ENCODE peak calls at places on chromosomes 1 and 21, in six cellular contexts. One of them, this sample, is unnamed.
A peak's percentile ranks its signal among the peaks of the same experiment; 100 is the strongest.

GRCh38 chr1:204879351-204879750 is 8.7 kb downstream of the NFASC start:
- DNase-seq in pancreas: no peak
- DNase-seq in astrocyte of the cerebellum: no peak
- DNase-seq in lower leg skin: no peak
- DNase-seq in body of pancreas: no peak
- DNase-seq in brain microvascular endothelial cell: no peak
- DNase-seq in this sample: no peak

GRCh38 chr1:77412794-77413530 is 131.1 kb downstream of the AK5 start:
- DNase-seq in body of pancreas: no peak
- DNase-seq in lower leg skin: no peak
- DNase-seq in brain microvascular endothelial cell: no peak
- DNase-seq in pancreas: no peak
- DNase-seq in astrocyte of the cerebellum: no peak
- DNase-seq in this sample: no peak

GRCh38 chr1:20893931-20894330 is 106.8 kb upstream of the HP1BP3 start:
- DNase-seq in pancreas: no peak
- DNase-seq in lower leg skin: no peak
- DNase-seq in body of pancreas: no peak
- DNase-seq in astrocyte of the cerebellum: no peak
- DNase-seq in brain microvascular endothelial cell: no peak
- DNase-seq in this sample: no peak

GRCh38 chr1:84957956-84958355 is 39.0 kb downstream of the MCOLN2 start:
- DNase-seq in pancreas: no peak
- DNase-seq in body of pancreas: no peak
- DNase-seq in astrocyte of the cerebellum: no peak
- DNase-seq in lower leg skin: no peak
- DNase-seq in brain microvascular endothelial cell: no peak
- DNase-seq in this sample: no peak

GRCh38 chr1:161766102-161766981 is at the start of gene ATF6:
- DNase-seq in lower leg skin: peak; percentile 93
- DNase-seq in pancreas: peak; percentile 86
- DNase-seq in brain microvascular endothelial cell: peak; percentile 95
- DNase-seq in astrocyte of the cerebellum: peak; percentile 87
- DNase-seq in body of pancreas: peak; percentile 93
- DNase-seq in this sample: peak; percentile 90

GRCh38 chr1:216841165-216841564 is 117.9 kb upstream of the ESRRG start:
- DNase-seq in astrocyte of the cerebellum: no peak
- DNase-seq in body of pancreas: no peak
- DNase-seq in lower leg skin: no peak
- DNase-seq in pancreas: no peak
- DNase-seq in brain microvascular endothelial cell: no peak
- DNase-seq in this sample: no peak

GRCh38 chr1:151540982-151541377 is 871 bp downstream of the TUFT1 start:
- DNase-seq in pancreas: peak; percentile 39
- DNase-seq in body of pancreas: peak; percentile 31
- DNase-seq in brain microvascular endothelial cell: no peak
- DNase-seq in astrocyte of the cerebellum: no peak
- DNase-seq in lower leg skin: peak; percentile 21
- DNase-seq in this sample: no peak

GRCh38 chr1:182169203-182169602 is 107.7 kb upstream of the ZNF648 start:
- DNase-seq in astrocyte of the cerebellum: no peak
- DNase-seq in body of pancreas: no peak
- DNase-seq in pancreas: no peak
- DNase-seq in lower leg skin: no peak
- DNase-seq in brain microvascular endothelial cell: no peak
- DNase-seq in this sample: no peak

GRCh38 chr21:36576441-36576840 is 96.5 kb upstream of the CLDN14 start:
- DNase-seq in brain microvascular endothelial cell: no peak
- DNase-seq in pancreas: no peak
- DNase-seq in lower leg skin: no peak
- DNase-seq in astrocyte of the cerebellum: no peak
- DNase-seq in body of pancreas: no peak
- DNase-seq in this sample: no peak

GRCh38 chr21:26788783-26789182 is 56.4 kb downstream of the ADAMTS1 start:
- DNase-seq in astrocyte of the cerebellum: no peak
- DNase-seq in pancreas: no peak
- DNase-seq in lower leg skin: no peak
- DNase-seq in body of pancreas: peak; percentile 35
- DNase-seq in brain microvascular endothelial cell: no peak
- DNase-seq in this sample: no peak

GRCh38 chr1:10733967-10734366 is 62.5 kb downstream of the CASZ1 start:
- DNase-seq in astrocyte of the cerebellum: no peak
- DNase-seq in brain microvascular endothelial cell: no peak
- DNase-seq in lower leg skin: no peak
- DNase-seq in pancreas: no peak
- DNase-seq in body of pancreas: no peak
- DNase-seq in this sample: no peak

GRCh38 chr21:38992737-38993136 is 187.0 kb downstream of the ETS2 start:
- DNase-seq in brain microvascular endothelial cell: no peak
- DNase-seq in body of pancreas: no peak
- DNase-seq in pancreas: no peak
- DNase-seq in lower leg skin: no peak
- DNase-seq in astrocyte of the cerebellum: no peak
- DNase-seq in this sample: no peak

GRCh38 chr1:3955196-3955772 is 55.2 kb upstream of the C1orf174 start:
- DNase-seq in astrocyte of the cerebellum: no peak
- DNase-seq in lower leg skin: no peak
- DNase-seq in pancreas: no peak
- DNase-seq in brain microvascular endothelial cell: no peak
- DNase-seq in body of pancreas: no peak
- DNase-seq in this sample: no peak

GRCh38 chr1:8629241-8630091 is 188.0 kb downstream of the RERE start:
- DNase-seq in pancreas: no peak
- DNase-seq in lower leg skin: no peak
- DNase-seq in brain microvascular endothelial cell: no peak
- DNase-seq in astrocyte of the cerebellum: no peak
- DNase-seq in body of pancreas: no peak
- DNase-seq in this sample: peak; percentile 22

GRCh38 chr21:45299864-45300785 is 12.4 kb upstream of the POFUT2 start:
- DNase-seq in pancreas: no peak
- DNase-seq in brain microvascular endothelial cell: peak; percentile 92
- DNase-seq in body of pancreas: no peak
- DNase-seq in astrocyte of the cerebellum: no peak
- DNase-seq in lower leg skin: no peak
- DNase-seq in this sample: no peak

GRCh38 chr1:242467556-242468145 is 56.8 kb downstream of the PLD5 start:
- DNase-seq in body of pancreas: peak; percentile 36
- DNase-seq in pancreas: no peak
- DNase-seq in brain microvascular endothelial cell: peak; percentile 48
- DNase-seq in astrocyte of the cerebellum: peak; percentile 37
- DNase-seq in lower leg skin: peak; percentile 25
- DNase-seq in this sample: peak; percentile 9

GRCh38 chr1:76269175-76269574 is 194.6 kb downstream of the ST6GALNAC3 start:
- DNase-seq in brain microvascular endothelial cell: peak; percentile 60
- DNase-seq in body of pancreas: no peak
- DNase-seq in lower leg skin: no peak
- DNase-seq in astrocyte of the cerebellum: peak; percentile 38
- DNase-seq in pancreas: no peak
- DNase-seq in this sample: peak; percentile 77
- H3K4me3 ChIP-seq in brain microvascular endothelial cell: no peak overlapping the region
- H3K4me3 ChIP-seq in body of pancreas: no peak overlapping the region
- H3K4me3 ChIP-seq in lower leg skin: no peak overlapping the region
- H3K4me3 ChIP-seq in astrocyte of the cerebellum: no peak overlapping the region
- H3K4me3 ChIP-seq in pancreas: no peak overlapping the region
- H3K4me3 ChIP-seq in this sample: no peak overlapping the region

GRCh38 chr1:201406831-201407406 is 7.8 kb upstream of the LAD1 start:
- DNase-seq in brain microvascular endothelial cell: no peak
- DNase-seq in body of pancreas: no peak
- DNase-seq in lower leg skin: peak; percentile 44
- DNase-seq in pancreas: no peak
- DNase-seq in astrocyte of the cerebellum: no peak
- DNase-seq in this sample: no peak

GRCh38 chr1:201408815-201409200 is 9.7 kb upstream of the LAD1 start:
- DNase-seq in pancreas: no peak
- DNase-seq in astrocyte of the cerebellum: no peak
- DNase-seq in brain microvascular endothelial cell: no peak
- DNase-seq in body of pancreas: no peak
- DNase-seq in lower leg skin: no peak
- DNase-seq in this sample: no peak

GRCh38 chr1:201409440-201409839 is 10.3 kb upstream of the LAD1 start:
- DNase-seq in lower leg skin: no peak
- DNase-seq in pancreas: no peak
- DNase-seq in brain microvascular endothelial cell: no peak
- DNase-seq in astrocyte of the cerebellum: no peak
- DNase-seq in body of pancreas: no peak
- DNase-seq in this sample: no peak

GRCh38 chr1:201405484-201405831 is 6.3 kb upstream of the LAD1 start:
- DNase-seq in astrocyte of the cerebellum: no peak
- DNase-seq in pancreas: peak; percentile 79
- DNase-seq in lower leg skin: no peak
- DNase-seq in brain microvascular endothelial cell: no peak
- DNase-seq in body of pancreas: peak; percentile 86
- DNase-seq in this sample: no peak

DNA sequence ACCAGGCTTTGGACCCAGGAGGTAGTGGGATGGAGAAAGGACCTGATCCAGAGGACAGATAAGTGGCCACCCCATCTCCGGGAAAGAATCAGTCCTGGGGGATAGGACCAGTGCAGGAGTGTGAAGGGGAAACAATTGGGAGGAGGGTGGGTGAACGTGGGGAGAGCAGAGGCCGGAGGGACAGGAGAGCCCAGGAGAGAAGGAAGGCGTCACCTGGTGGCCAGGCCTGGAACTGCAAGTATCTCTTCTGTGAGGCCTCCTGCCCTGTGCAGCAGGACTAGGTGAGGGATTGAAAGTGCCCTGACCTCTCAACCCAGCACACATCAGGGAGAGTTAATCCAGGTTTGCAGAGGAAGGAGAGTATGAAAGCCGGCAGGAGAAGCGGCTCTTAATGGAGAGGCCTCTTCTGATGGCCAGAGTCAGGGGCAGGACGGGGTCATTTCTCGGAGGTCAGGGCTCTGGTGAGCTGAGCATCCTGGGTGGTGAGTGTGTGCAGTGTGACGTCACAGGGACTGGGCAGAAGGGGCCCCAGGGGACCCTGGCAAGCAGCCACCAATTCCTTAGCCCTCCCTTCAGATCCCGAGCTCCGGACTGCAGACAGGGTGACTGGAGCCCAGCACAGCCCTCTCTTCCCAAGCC is 9.2 kb upstream of the LAD1 start:
- DNase-seq in brain microvascular endothelial cell: peak; percentile 75
- DNase-seq in pancreas: peak; percentile 86
- DNase-seq in body of pancreas: peak; percentile 89
- DNase-seq in lower leg skin: peak; percentile 72
- DNase-seq in astrocyte of the cerebellum: peak; percentile 35
- DNase-seq in this sample: peak; percentile 55
- TF ChIP-seq CTCF in brain microvascular endothelial cell: peak; percentile 99
- TF ChIP-seq CTCF in pancreas: peak; percentile 93
- TF ChIP-seq CTCF in body of pancreas: peak; percentile 94
- TF ChIP-seq CTCF in lower leg skin: no peak
- TF ChIP-seq CTCF in astrocyte of the cerebellum: peak; percentile 98
- TF ChIP-seq CTCF in this sample: peak; percentile 96

GRCh38 chr1:87794788-87795614 is 466.3 kb downstream of the LMO4 start:
- DNase-seq in astrocyte of the cerebellum: peak; percentile 43
- DNase-seq in pancreas: no peak
- DNase-seq in body of pancreas: peak; percentile 23
- DNase-seq in brain microvascular endothelial cell: peak; percentile 79
- DNase-seq in lower leg skin: no peak
- DNase-seq in this sample: peak; percentile 82
- H3K4me3 ChIP-seq in astrocyte of the cerebellum: no peak overlapping the region
- H3K4me3 ChIP-seq in pancreas: no peak overlapping the region
- H3K4me3 ChIP-seq in body of pancreas: no peak overlapping the region
- H3K4me3 ChIP-seq in brain microvascular endothelial cell: no peak overlapping the region
- H3K4me3 ChIP-seq in lower leg skin: no peak overlapping the region
- H3K4me3 ChIP-seq in this sample: no peak overlapping the region

GRCh38 chr1:2103901-2104590 is 53.8 kb downstream of the PRKCZ start:
- DNase-seq in brain microvascular endothelial cell: no peak
- DNase-seq in pancreas: peak; percentile 66
- DNase-seq in astrocyte of the cerebellum: no peak
- DNase-seq in body of pancreas: peak; percentile 43
- DNase-seq in lower leg skin: no peak
- DNase-seq in this sample: no peak

GRCh38 chr1:2103266-2103900 is 53.2 kb downstream of the PRKCZ start:
- DNase-seq in pancreas: peak; percentile 35
- DNase-seq in lower leg skin: no peak
- DNase-seq in body of pancreas: no peak
- DNase-seq in brain microvascular endothelial cell: no peak
- DNase-seq in astrocyte of the cerebellum: no peak
- DNase-seq in this sample: no peak

GRCh38 chr1:2105781-2106524 is 55.7 kb downstream of the PRKCZ start:
- DNase-seq in astrocyte of the cerebellum: no peak
- DNase-seq in lower leg skin: no peak
- DNase-seq in body of pancreas: no peak
- DNase-seq in brain microvascular endothelial cell: no peak
- DNase-seq in pancreas: peak; percentile 21
- DNase-seq in this sample: no peak

GRCh38 chr1:2106681-2107405 is 56.6 kb downstream of the PRKCZ start:
- DNase-seq in brain microvascular endothelial cell: no peak
- DNase-seq in body of pancreas: peak; percentile 5
- DNase-seq in lower leg skin: no peak
- DNase-seq in astrocyte of the cerebellum: no peak
- DNase-seq in pancreas: peak; percentile 14
- DNase-seq in this sample: no peak

GRCh38 chr1:2104621-2105427 is 54.6 kb downstream of the PRKCZ start:
- DNase-seq in pancreas: peak; percentile 28
- DNase-seq in body of pancreas: peak; percentile 22
- DNase-seq in lower leg skin: no peak
- DNase-seq in astrocyte of the cerebellum: no peak
- DNase-seq in brain microvascular endothelial cell: no peak
- DNase-seq in this sample: no peak
- TF ChIP-seq CTCF in pancreas: no peak
- TF ChIP-seq CTCF in body of pancreas: no peak
- TF ChIP-seq CTCF in lower leg skin: no peak
- TF ChIP-seq CTCF in astrocyte of the cerebellum: no peak
- TF ChIP-seq CTCF in brain microvascular endothelial cell: peak; percentile 35
- TF ChIP-seq CTCF in this sample: no peak